ENCODE peak calls at places on chromosomes 7 and 10, in ten cellular contexts. One of them, this sample, is unnamed.

GRCh38 chr7:90345548-90346319 is 782 bp upstream of the GTPBP10 start:
- DNase-seq in cardiac muscle cell: peak
- DNase-seq in cardiac fibroblast: peak
- DNase-seq in putamen: peak
- DNase-seq in ACHN: peak
- DNase-seq in GM23248: peak
- DNase-seq in HFF-Myc: no peak
- DNase-seq in adrenal gland: peak
- DNase-seq in iPS-NIHi11: no peak
- DNase-seq in fibroblast of pulmonary artery: peak
- DNase-seq in this sample: peak

GRCh38 chr7:47968852-47969774 is 10.3 kb downstream of the HUS1 start:
- DNase-seq in cardiac muscle cell: peak
- DNase-seq in cardiac fibroblast: peak
- DNase-seq in putamen: peak
- DNase-seq in ACHN: peak
- DNase-seq in GM23248: peak
- DNase-seq in HFF-Myc: peak
- DNase-seq in adrenal gland: peak
- DNase-seq in iPS-NIHi11: peak
- DNase-seq in fibroblast of pulmonary artery: peak
- DNase-seq in this sample: peak

GRCh38 chr7:101941481-101942383 is 124.3 kb downstream of the CUX1 start:
- DNase-seq in cardiac muscle cell: peak
- DNase-seq in cardiac fibroblast: peak
- DNase-seq in putamen: no peak
- DNase-seq in ACHN: peak
- DNase-seq in GM23248: peak
- DNase-seq in HFF-Myc: no peak
- DNase-seq in adrenal gland: peak
- DNase-seq in iPS-NIHi11: no peak
- DNase-seq in fibroblast of pulmonary artery: peak
- DNase-seq in this sample: peak

GRCh38 chr10:132570771-132571564 is 33.4 kb downstream of the INPP5A start:
- DNase-seq in cardiac muscle cell: no peak
- DNase-seq in cardiac fibroblast: no peak
- DNase-seq in putamen: no peak
- DNase-seq in ACHN: no peak
- DNase-seq in GM23248: no peak
- DNase-seq in HFF-Myc: no peak
- DNase-seq in adrenal gland: peak
- DNase-seq in iPS-NIHi11: peak
- DNase-seq in fibroblast of pulmonary artery: no peak
- DNase-seq in this sample: no peak

GRCh38 chr10:32713560-32713959 is 244.5 kb downstream of the ITGB1 start:
- DNase-seq in cardiac muscle cell: no peak
- DNase-seq in cardiac fibroblast: peak
- DNase-seq in putamen: no peak
- DNase-seq in ACHN: no peak
- DNase-seq in GM23248: peak
- DNase-seq in HFF-Myc: no peak
- DNase-seq in adrenal gland: no peak
- DNase-seq in iPS-NIHi11: no peak
- DNase-seq in fibroblast of pulmonary artery: no peak
- DNase-seq in this sample: no peak

GRCh38 chr7:81499262-81500116 is 270.4 kb downstream of the HGF start:
- DNase-seq in cardiac muscle cell: peak
- DNase-seq in cardiac fibroblast: peak
- DNase-seq in putamen: peak
- DNase-seq in ACHN: peak
- DNase-seq in GM23248: peak
- DNase-seq in HFF-Myc: peak
- DNase-seq in adrenal gland: no peak
- DNase-seq in iPS-NIHi11: peak
- DNase-seq in fibroblast of pulmonary artery: peak
- DNase-seq in this sample: peak

GRCh38 chr10:132566892-132567291 is 29.3 kb downstream of the INPP5A start:
- DNase-seq in cardiac muscle cell: no peak
- DNase-seq in cardiac fibroblast: no peak
- DNase-seq in putamen: no peak
- DNase-seq in ACHN: no peak
- DNase-seq in GM23248: no peak
- DNase-seq in HFF-Myc: no peak
- DNase-seq in adrenal gland: peak
- DNase-seq in iPS-NIHi11: no peak
- DNase-seq in fibroblast of pulmonary artery: no peak
- DNase-seq in this sample: no peak

GRCh38 chr7:70738080-70738479 is 393.9 kb upstream of the GALNT17 start:
- DNase-seq in cardiac muscle cell: peak
- DNase-seq in cardiac fibroblast: peak
- DNase-seq in putamen: no peak
- DNase-seq in ACHN: no peak
- DNase-seq in GM23248: peak
- DNase-seq in HFF-Myc: no peak
- DNase-seq in adrenal gland: no peak
- DNase-seq in iPS-NIHi11: no peak
- DNase-seq in fibroblast of pulmonary artery: peak
- DNase-seq in this sample: peak

GRCh38 chr7:125256446-125256845 is 326.8 kb upstream of the POT1 start:
- DNase-seq in cardiac muscle cell: no peak
- DNase-seq in cardiac fibroblast: no peak
- DNase-seq in putamen: no peak
- DNase-seq in ACHN: peak
- DNase-seq in GM23248: no peak
- DNase-seq in HFF-Myc: no peak
- DNase-seq in adrenal gland: no peak
- DNase-seq in iPS-NIHi11: no peak
- DNase-seq in fibroblast of pulmonary artery: no peak
- DNase-seq in this sample: no peak

GRCh38 chr7:15508258-15508657 is 53.6 kb downstream of the AGMO start:
- DNase-seq in cardiac muscle cell: peak
- DNase-seq in cardiac fibroblast: peak
- DNase-seq in putamen: peak
- DNase-seq in ACHN: no peak
- DNase-seq in GM23248: peak
- DNase-seq in HFF-Myc: no peak
- DNase-seq in adrenal gland: no peak
- DNase-seq in iPS-NIHi11: no peak
- DNase-seq in fibroblast of pulmonary artery: peak
- DNase-seq in this sample: no peak

GRCh38 chr7:2823124-2823523 is 21.0 kb downstream of the GNA12 start:
- DNase-seq in cardiac muscle cell: peak
- DNase-seq in cardiac fibroblast: no peak
- DNase-seq in putamen: no peak
- DNase-seq in ACHN: no peak
- DNase-seq in GM23248: no peak
- DNase-seq in HFF-Myc: no peak
- DNase-seq in adrenal gland: no peak
- DNase-seq in iPS-NIHi11: no peak
- DNase-seq in fibroblast of pulmonary artery: peak
- DNase-seq in this sample: no peak

GRCh38 chr7:44313016-44313415 is 12.4 kb downstream of the CAMK2B start:
- DNase-seq in cardiac muscle cell: no peak
- DNase-seq in cardiac fibroblast: no peak
- DNase-seq in putamen: no peak
- DNase-seq in ACHN: no peak
- DNase-seq in GM23248: no peak
- DNase-seq in HFF-Myc: no peak
- DNase-seq in adrenal gland: no peak
- DNase-seq in iPS-NIHi11: no peak
- DNase-seq in fibroblast of pulmonary artery: no peak
- DNase-seq in this sample: no peak

GRCh38 chr10:93468532-93469213 is 13.5 kb downstream of the MYOF start:
- DNase-seq in cardiac muscle cell: peak
- DNase-seq in cardiac fibroblast: peak
- DNase-seq in putamen: no peak
- DNase-seq in ACHN: peak
- DNase-seq in GM23248: peak
- DNase-seq in HFF-Myc: peak
- DNase-seq in adrenal gland: peak
- DNase-seq in iPS-NIHi11: no peak
- DNase-seq in fibroblast of pulmonary artery: peak
- DNase-seq in this sample: peak

GRCh38 chr10:112815238-112816032 is 134.6 kb upstream of the TCF7L2 start:
- DNase-seq in cardiac muscle cell: peak
- DNase-seq in cardiac fibroblast: peak
- DNase-seq in putamen: no peak
- DNase-seq in ACHN: peak
- DNase-seq in GM23248: peak
- DNase-seq in HFF-Myc: no peak
- DNase-seq in adrenal gland: no peak
- DNase-seq in iPS-NIHi11: no peak
- DNase-seq in fibroblast of pulmonary artery: peak
- DNase-seq in this sample: peak

GRCh38 chr10:100978121-100978895 is 9.0 kb downstream of the MRPL43 start:
- DNase-seq in cardiac muscle cell: no peak
- DNase-seq in cardiac fibroblast: no peak
- DNase-seq in putamen: no peak
- DNase-seq in ACHN: no peak
- DNase-seq in GM23248: no peak
- DNase-seq in HFF-Myc: no peak
- DNase-seq in adrenal gland: peak
- DNase-seq in iPS-NIHi11: no peak
- DNase-seq in fibroblast of pulmonary artery: no peak
- DNase-seq in this sample: no peak

GRCh38 chr10:12636585-12636984 is 287.2 kb downstream of the CAMK1D start:
- DNase-seq in cardiac muscle cell: no peak
- DNase-seq in cardiac fibroblast: no peak
- DNase-seq in putamen: no peak
- DNase-seq in ACHN: no peak
- DNase-seq in GM23248: no peak
- DNase-seq in HFF-Myc: no peak
- DNase-seq in adrenal gland: no peak
- DNase-seq in iPS-NIHi11: no peak
- DNase-seq in fibroblast of pulmonary artery: no peak
- DNase-seq in this sample: no peak

GRCh38 chr7:142463401-142463850 is 205.6 kb upstream of the PRSS58 start:
- DNase-seq in cardiac muscle cell: no peak
- DNase-seq in cardiac fibroblast: no peak
- DNase-seq in putamen: no peak
- DNase-seq in ACHN: no peak
- DNase-seq in GM23248: peak
- DNase-seq in HFF-Myc: no peak
- DNase-seq in adrenal gland: no peak
- DNase-seq in iPS-NIHi11: no peak
- DNase-seq in fibroblast of pulmonary artery: no peak
- DNase-seq in this sample: no peak

GRCh38 chr7:143462045-143462444 is 15.6 kb upstream of the TAS2R41 start:
- DNase-seq in cardiac muscle cell: no peak
- DNase-seq in cardiac fibroblast: no peak
- DNase-seq in putamen: no peak
- DNase-seq in ACHN: no peak
- DNase-seq in GM23248: no peak
- DNase-seq in HFF-Myc: no peak
- DNase-seq in adrenal gland: no peak
- DNase-seq in iPS-NIHi11: no peak
- DNase-seq in fibroblast of pulmonary artery: no peak
- DNase-seq in this sample: no peak

This sample was measured in M059J.